ENCODE peak calls at places on chromosomes 4 and X, in eight cellular contexts. W, X, P, V, H, T, M and F are unnamed samples.

GRCh38 chr4:42865572-42866189 is 26.8 kb upstream of the GRXCR1 start:
- DNase-seq in X (peak), P (no peak), H (no peak), V (peak), T (peak), M (peak), W (peak), F (peak)

GRCh38 chr4:176054942-176055341 is 10.7 kb upstream of the WDR17 start:
- DNase-seq in X (no peak), T (no peak), W (no peak), P (no peak), V (no peak), M (no peak), H (no peak), F (no peak)

GRCh38 chr4:121676388-121677075 is 20.2 kb downstream of the ANXA5 start:
- DNase-seq in V (no peak), X (no peak), M (no peak), W (no peak), H (no peak), T (no peak), P (no peak), F (no peak)

GRCh38 chr4:24488399-24489164 is 95.8 kb downstream of the DHX15 start:
- DNase-seq in P (peak), H (peak), V (peak), T (peak), W (peak), X (peak), M (peak), F (peak)

GRCh38 chr4:140986045-140986444 is 147.2 kb downstream of the RNF150 start:
- DNase-seq in P (no peak), V (no peak), W (no peak), H (no peak), X (no peak), T (no peak), M (no peak), F (no peak)

GRCh38 chr4:138259801-138260200 is 17.7 kb upstream of the SLC7A11 start:
- DNase-seq in W (no peak), V (peak), H (no peak), P (no peak), T (no peak), X (peak), M (no peak), F (no peak)

GRCh38 chrX:11664211-11664888 is 1.4 kb downstream of the ARHGAP6 start:
- DNase-seq in W (no peak), M (peak), X (peak), V (no peak), H (peak), P (peak), T (no peak), F (peak)

GRCh38 chrX:292900-293897 is 12.0 kb downstream of the PLCXD1 start:
- DNase-seq in T (no peak), P (peak), M (no peak), V (no peak), H (no peak), X (no peak), W (no peak), F (peak)

GRCh38 chrX:50677789-50678188 is 136.2 kb downstream of the SHROOM4 start:
- DNase-seq in W (no peak), V (no peak), T (no peak), P (no peak), M (no peak), X (no peak), H (no peak), F (no peak)

GRCh38 chr4:14896656-14897175 is 105.6 kb upstream of the CPEB2 start:
- DNase-seq in M (no peak), V (no peak), W (no peak), H (no peak), P (no peak), T (no peak), X (no peak), F (no peak)

GRCh38 chr4:11424000-11424399 is 4.7 kb downstream of the HS3ST1 start:
- DNase-seq in X (peak), W (peak), H (no peak), P (no peak), T (peak), M (peak), V (peak), F (no peak)

GRCh38 chr4:133694416-133694815 is 507.2 kb downstream of the PABPC4L start:
- DNase-seq in V (no peak), H (no peak), T (no peak), X (peak), W (no peak), M (no peak), P (no peak), F (no peak)

GRCh38 chrX:45757272-45757671 is 556.6 kb upstream of the DIPK2B start:
- DNase-seq in W (no peak), H (no peak), T (no peak), X (no peak), V (no peak), M (no peak), P (no peak), F (no peak)

GRCh38 chrX:111169141-111169540 is 73.2 kb downstream of the PAK3 start:
- DNase-seq in M (no peak), H (no peak), W (no peak), P (no peak), V (no peak), T (no peak), X (no peak), F (no peak)

GRCh38 chr4:89298788-89299152 is 8.8 kb downstream of the GPRIN3 start:
- DNase-seq in X (peak), M (no peak), H (no peak), V (peak), W (no peak), T (peak), P (no peak), F (no peak)

GRCh38 chr4:34046580-34046979 is 2197.7 kb downstream of the ARAP2 start:
- DNase-seq in W (peak), X (peak), M (no peak), H (no peak), T (peak), V (peak), P (no peak), F (no peak)

DNA sequence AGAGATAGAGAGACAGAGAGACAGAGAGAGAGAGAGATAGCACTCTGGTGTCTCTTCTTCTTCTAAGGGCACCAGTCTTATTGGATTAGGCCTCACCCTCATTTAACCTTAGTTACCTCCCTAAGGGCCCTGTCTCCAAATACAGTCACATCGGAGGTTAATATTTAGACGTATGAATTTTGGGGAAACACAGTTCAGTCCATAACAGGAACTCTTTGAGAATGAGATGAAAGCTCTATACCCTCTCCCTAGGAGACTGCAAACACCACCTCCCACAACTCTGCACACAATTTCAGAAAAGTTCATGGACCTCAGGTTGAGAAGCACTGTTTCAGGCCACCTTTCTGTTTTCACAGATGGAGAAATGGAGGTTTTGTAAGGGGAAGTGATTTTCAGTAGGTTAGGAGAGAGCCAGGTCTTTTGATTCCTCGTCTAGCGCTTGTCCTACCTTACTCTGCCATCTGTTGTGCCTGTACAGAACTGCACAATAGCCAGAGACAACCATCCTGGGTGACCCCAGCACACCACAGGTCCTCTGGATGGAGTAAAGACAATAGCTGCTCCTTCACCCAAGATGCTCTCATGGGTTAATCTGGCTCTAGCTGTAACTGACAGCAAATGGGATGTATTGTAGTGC is 16.9 kb upstream of the LOC101059915 start:
- DNase-seq in P (no peak), W (peak), H (no peak), X (no peak), T (peak), M (no peak), V (no peak), F (no peak)
- TF ChIP-seq CTCF in P (no peak), W (no peak), H (peak), X (peak), T (peak), M (no peak), V (no peak), F (no peak)

DNA sequence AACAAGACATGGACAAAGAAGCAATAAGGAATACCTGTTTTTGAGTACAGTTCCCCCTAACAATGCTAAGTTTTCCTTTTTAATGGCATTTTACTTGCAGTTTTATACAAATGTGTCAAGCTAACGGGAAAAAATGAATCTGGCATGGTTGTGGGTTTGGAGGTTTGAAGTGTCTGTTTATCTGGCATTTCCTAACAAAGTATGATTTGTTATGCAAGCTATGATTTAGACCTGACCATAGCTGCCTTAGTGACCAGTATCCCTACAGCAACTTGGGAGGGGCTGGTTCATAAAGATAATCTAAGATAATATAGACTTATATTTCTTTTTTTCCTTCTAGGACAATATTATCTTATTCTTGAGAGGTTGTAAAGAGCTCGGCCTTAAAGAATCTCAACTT is 60.6 kb downstream of the LIMCH1 start:
- DNase-seq in H (no peak), T (no peak), W (no peak), X (no peak), M (no peak), V (no peak), P (no peak), F (no peak)
- TF ChIP-seq CTCF in H (no peak), T (no peak), W (no peak), X (no peak), M (no peak), V (no peak), P (no peak), F (no peak)

GRCh38 chrX:119488749-119489148 is 20.5 kb downstream of the SLC25A5 start:
- DNase-seq in H (no peak), X (peak), V (peak), W (peak), M (peak), P (no peak), T (peak), F (peak)
- TF ChIP-seq CTCF in H (peak), X (peak), V (peak), W (peak), M (peak), P (peak), T (peak), F (peak)

DNA sequence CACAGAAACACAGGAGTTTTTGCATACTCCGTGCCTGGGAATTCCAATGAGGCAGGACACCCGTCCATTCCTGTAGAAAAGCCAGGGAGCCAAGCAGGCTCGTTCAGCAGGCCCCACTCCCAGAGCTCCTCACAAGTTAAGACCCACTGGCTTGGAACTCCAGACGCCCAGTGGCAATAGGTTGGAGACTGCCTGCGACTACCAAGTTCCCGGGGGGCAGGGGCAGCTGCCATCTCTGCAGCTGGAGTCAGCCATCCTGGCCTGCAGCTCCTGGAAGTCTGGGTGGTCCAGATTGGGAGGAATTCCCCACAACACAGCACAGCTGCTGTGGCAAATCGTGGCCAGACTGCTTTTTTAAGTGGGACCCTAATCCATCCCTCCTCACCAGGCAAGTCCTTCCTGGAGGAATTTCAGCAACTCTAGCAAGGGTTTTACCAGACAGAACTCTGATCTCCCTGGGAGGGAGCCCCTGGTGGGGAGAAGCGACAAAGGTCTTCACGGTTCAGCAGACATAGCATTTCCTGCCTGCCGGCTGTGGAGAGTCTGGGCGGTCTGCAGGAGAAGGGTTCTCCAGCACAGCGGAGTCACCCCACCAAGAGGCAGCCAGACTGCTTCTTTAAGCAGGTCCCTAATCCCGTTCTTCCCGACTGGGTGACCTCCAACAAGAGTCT is 231.9 kb downstream of the STPG2 start:
- DNase-seq in P (no peak), T (no peak), V (no peak), H (no peak), M (no peak), X (no peak), W (no peak), F (no peak)
- TF ChIP-seq CTCF in P (no peak), T (no peak), V (no peak), H (no peak), M (no peak), X (no peak), W (no peak), F (peak)

GRCh38 chr4:7186081-7186480 is 6.3 kb upstream of the SORCS2 start:
- DNase-seq in H (no peak), X (no peak), T (no peak), P (peak), V (no peak), W (no peak), M (no peak), F (peak)
- TF ChIP-seq CTCF in H (peak), X (no peak), T (peak), P (no peak), V (peak), W (peak), M (peak), F (peak)

GRCh38 chrX:47618923-47619485 is 653 bp downstream of the SYN1 start:
- DNase-seq in X (no peak), H (no peak), T (no peak), W (no peak), M (no peak), V (no peak), P (no peak), F (no peak)

GRCh38 chrX:47623540-47624027 is 3.9 kb upstream of the SYN1 start:
- DNase-seq in T (peak), V (peak), H (peak), P (peak), M (peak), W (peak), X (peak), F (peak)

GRCh38 chrX:47621851-47622250 is 2.2 kb upstream of the SYN1 start:
- DNase-seq in P (no peak), T (no peak), W (no peak), X (no peak), H (no peak), M (no peak), V (no peak), F (no peak)

GRCh38 chrX:47620303-47620685 is 637 bp upstream of the SYN1 start:
- DNase-seq in X (no peak), W (no peak), M (no peak), T (no peak), V (no peak), P (no peak), H (no peak), F (no peak)

DNA sequence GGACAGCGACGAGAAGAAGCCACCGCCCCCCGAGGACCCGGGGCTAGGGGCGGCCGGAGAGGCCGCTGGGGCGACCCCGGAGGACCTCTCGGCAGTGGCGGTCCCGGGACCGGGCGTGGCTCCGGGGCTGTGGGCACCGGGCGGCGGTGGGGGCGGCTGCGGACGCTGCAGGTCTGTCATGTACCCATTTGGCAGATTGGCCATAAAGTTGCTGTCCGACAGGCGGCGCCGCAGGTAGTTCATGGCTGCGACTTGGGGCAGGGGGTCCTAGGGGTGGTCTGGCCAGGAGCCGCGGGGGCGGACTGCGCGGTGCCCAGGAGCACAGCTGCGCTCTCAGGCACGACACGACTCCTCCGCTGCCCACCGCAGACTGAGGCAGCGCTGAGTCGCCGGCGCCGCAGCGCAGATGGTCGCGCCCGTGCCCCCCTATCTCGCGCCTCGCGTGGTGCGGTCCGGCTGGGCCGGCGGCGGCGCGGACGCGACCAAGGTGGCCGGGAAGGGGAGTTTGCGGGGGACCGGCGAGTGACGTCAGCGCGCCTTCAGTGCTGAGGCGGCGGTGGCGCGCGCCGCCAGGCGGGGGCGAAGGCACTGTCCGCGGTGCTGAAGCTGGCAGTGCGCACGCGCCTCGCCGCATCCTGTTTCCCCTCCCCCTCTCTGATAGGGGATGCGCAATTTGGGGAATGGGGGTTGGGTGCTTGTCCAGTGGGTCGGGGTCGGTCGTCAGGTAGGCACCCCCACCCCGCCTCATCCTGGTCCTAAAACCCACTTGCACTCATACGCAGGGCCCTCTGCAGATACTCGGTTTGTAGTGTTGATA is at the start of gene SYN1:
- DNase-seq in X (peak), M (peak), H (peak), V (peak), W (peak), P (peak), T (peak), F (peak)
- TF ChIP-seq CTCF in X (no peak), M (no peak), H (peak), V (no peak), W (no peak), P (no peak), T (no peak), F (peak)

DNA sequence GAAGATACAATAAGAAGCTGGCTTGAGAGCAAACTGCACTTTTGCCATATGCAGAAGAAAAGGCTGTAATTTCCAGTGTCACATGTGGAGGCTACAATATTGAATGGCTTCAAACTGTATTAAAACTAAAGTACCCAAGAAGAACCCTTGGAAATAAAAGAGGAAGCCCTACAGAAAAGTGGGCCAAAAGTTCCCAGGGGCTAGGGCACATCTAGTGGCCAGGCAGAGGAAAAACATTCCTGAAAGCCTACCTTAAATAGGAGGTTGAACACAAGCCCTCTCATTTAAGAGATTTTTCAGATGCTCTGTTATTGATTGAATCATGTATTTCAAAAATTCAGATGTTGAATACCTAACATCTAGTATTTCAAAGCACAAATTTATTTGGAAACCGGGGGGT is 40.6 kb upstream of the PRDX4 start:
- DNase-seq in V (no peak), H (no peak), P (no peak), X (no peak), T (peak), W (no peak), M (no peak), F (no peak)
- TF ChIP-seq CTCF in V (no peak), H (no peak), P (no peak), X (no peak), T (peak), W (no peak), M (no peak), F (no peak)